ENCODE peak calls at places on chromosomes 13 and 19, in nine cellular contexts. One of them, this sample, is unnamed.

GRCh38 chr13:37453246-37453645 is 145.3 kb downstream of the POSTN start:
- DNase-seq in H9: no peak
- DNase-seq in Caco-2: no peak
- DNase-seq in NCI-H510A: no peak
- DNase-seq in AG08395: no peak
- DNase-seq in cardiac muscle cell: peak; percentile 63
- DNase-seq in astrocyte of the spinal cord: no peak
- DNase-seq in amniotic stem cell: no peak
- DNase-seq in ecto neural progenitor cell: no peak
- DNase-seq in this sample: no peak

GRCh38 chr19:46943150-46943946 is 76.3 kb upstream of the NPAS1 start:
- DNase-seq in H9: no peak
- DNase-seq in Caco-2: no peak
- DNase-seq in NCI-H510A: no peak
- DNase-seq in AG08395: no peak
- DNase-seq in cardiac muscle cell: no peak
- DNase-seq in astrocyte of the spinal cord: no peak
- DNase-seq in amniotic stem cell: no peak
- DNase-seq in ecto neural progenitor cell: no peak
- DNase-seq in this sample: no peak

GRCh38 chr13:93473441-93474270 is 247.0 kb downstream of the GPC6 start:
- DNase-seq in H9: no peak
- DNase-seq in Caco-2: no peak
- DNase-seq in NCI-H510A: no peak
- DNase-seq in AG08395: no peak
- DNase-seq in cardiac muscle cell: peak; percentile 25
- DNase-seq in astrocyte of the spinal cord: no peak
- DNase-seq in amniotic stem cell: no peak
- DNase-seq in ecto neural progenitor cell: no peak
- DNase-seq in this sample: no peak

GRCh38 chr19:48858984-48859710 is 9.3 kb downstream of the PLEKHA4 start:
- DNase-seq in H9: peak; percentile 77
- DNase-seq in Caco-2: no peak
- DNase-seq in NCI-H510A: no peak
- DNase-seq in AG08395: no peak
- DNase-seq in cardiac muscle cell: no peak
- DNase-seq in astrocyte of the spinal cord: no peak
- DNase-seq in amniotic stem cell: no peak
- DNase-seq in ecto neural progenitor cell: no peak
- DNase-seq in this sample: no peak

GRCh38 chr19:23817519-23817918 is 58.8 kb upstream of the ZNF681 start:
- DNase-seq in H9: peak; percentile 41
- DNase-seq in Caco-2: peak; percentile 9
- DNase-seq in NCI-H510A: no peak
- DNase-seq in AG08395: no peak
- DNase-seq in cardiac muscle cell: peak; percentile 10
- DNase-seq in astrocyte of the spinal cord: no peak
- DNase-seq in amniotic stem cell: no peak
- DNase-seq in ecto neural progenitor cell: no peak
- DNase-seq in this sample: no peak

GRCh38 chr13:61727714-61728275 is 312.1 kb upstream of the PCDH20 start:
- DNase-seq in H9: no peak
- DNase-seq in Caco-2: no peak
- DNase-seq in NCI-H510A: no peak
- DNase-seq in AG08395: peak; percentile 29
- DNase-seq in cardiac muscle cell: peak; percentile 35
- DNase-seq in astrocyte of the spinal cord: peak; percentile 35
- DNase-seq in amniotic stem cell: no peak
- DNase-seq in ecto neural progenitor cell: no peak
- DNase-seq in this sample: no peak

GRCh38 chr19:29858000-29858596 is 46.3 kb downstream of the CCNE1 start:
- DNase-seq in H9: peak; percentile 84
- DNase-seq in Caco-2: peak; percentile 74
- DNase-seq in NCI-H510A: no peak
- DNase-seq in AG08395: no peak
- DNase-seq in cardiac muscle cell: no peak
- DNase-seq in astrocyte of the spinal cord: no peak
- DNase-seq in amniotic stem cell: no peak
- DNase-seq in ecto neural progenitor cell: no peak
- DNase-seq in this sample: no peak

GRCh38 chr19:4234142-4234861 is 5.0 kb downstream of the EBI3 start:
- DNase-seq in H9: no peak
- DNase-seq in Caco-2: no peak
- DNase-seq in NCI-H510A: peak; percentile 69
- DNase-seq in AG08395: no peak
- DNase-seq in cardiac muscle cell: no peak
- DNase-seq in astrocyte of the spinal cord: no peak
- DNase-seq in amniotic stem cell: no peak
- DNase-seq in ecto neural progenitor cell: no peak
- DNase-seq in this sample: no peak

GRCh38 chr19:41540041-41540695 is 35.8 kb upstream of the CEACAM21 start:
- DNase-seq in H9: no peak
- DNase-seq in Caco-2: no peak
- DNase-seq in NCI-H510A: no peak
- DNase-seq in AG08395: no peak
- DNase-seq in cardiac muscle cell: peak; percentile 19
- DNase-seq in astrocyte of the spinal cord: no peak
- DNase-seq in amniotic stem cell: no peak
- DNase-seq in ecto neural progenitor cell: no peak
- DNase-seq in this sample: no peak

GRCh38 chr13:80359459-80360297 is 18.8 kb upstream of the SPRY2 start:
- DNase-seq in H9: peak; percentile 80
- DNase-seq in Caco-2: no peak
- DNase-seq in NCI-H510A: peak; percentile 47
- DNase-seq in AG08395: no peak
- DNase-seq in cardiac muscle cell: peak; percentile 62
- DNase-seq in astrocyte of the spinal cord: no peak
- DNase-seq in amniotic stem cell: no peak
- DNase-seq in ecto neural progenitor cell: peak; percentile 84
- DNase-seq in this sample: no peak

GRCh38 chr13:26965058-26965380 is 204.4 kb upstream of the GPR12 start:
- DNase-seq in H9: no peak
- DNase-seq in Caco-2: no peak
- DNase-seq in NCI-H510A: no peak
- DNase-seq in AG08395: no peak
- DNase-seq in cardiac muscle cell: no peak
- DNase-seq in astrocyte of the spinal cord: no peak
- DNase-seq in amniotic stem cell: no peak
- DNase-seq in ecto neural progenitor cell: no peak
- DNase-seq in this sample: no peak

GRCh38 chr19:44752816-44753618 is 4.5 kb downstream of the BCL3 start:
- DNase-seq in H9: peak; percentile 80
- DNase-seq in Caco-2: peak; percentile 45
- DNase-seq in NCI-H510A: peak; percentile 94
- DNase-seq in AG08395: peak; percentile 82
- DNase-seq in cardiac muscle cell: peak; percentile 100
- DNase-seq in astrocyte of the spinal cord: peak; percentile 98
- DNase-seq in amniotic stem cell: peak; percentile 78
- DNase-seq in ecto neural progenitor cell: no peak
- DNase-seq in this sample: peak; percentile 92

GRCh38 chr13:41244555-41244954 is 18.8 kb downstream of the MTRF1 start:
- DNase-seq in H9: no peak
- DNase-seq in Caco-2: no peak
- DNase-seq in NCI-H510A: no peak
- DNase-seq in AG08395: no peak
- DNase-seq in cardiac muscle cell: peak; percentile 5
- DNase-seq in astrocyte of the spinal cord: no peak
- DNase-seq in amniotic stem cell: no peak
- DNase-seq in ecto neural progenitor cell: no peak
- DNase-seq in this sample: no peak